ENCODE peak calls at places on chromosomes 7 and 10, in four cellular contexts. I is CD8-positive, alpha-beta memory T cell; E is breast epithelium; Z is fibroblast of lung. O is an unnamed sample.

GRCh38 chr10:103333934-103334520 is 16.9 kb downstream of the PCGF6 start:
- DNase-seq in Z (peak; percentile 9), I (no peak), E (no peak), O (no peak)

GRCh38 chr7:100745184-100745583 is 11.8 kb downstream of the ZAN start:
- DNase-seq in Z (peak; percentile 60), I (peak; percentile 54), E (no peak), O (no peak)

GRCh38 chr10:31419394-31420063 is 100.5 kb downstream of the ZEB1 start:
- DNase-seq in Z (peak; percentile 96), E (no peak), I (no peak), O (no peak)

GRCh38 chr10:22464966-22465627 is 119.8 kb downstream of the SPAG6 start:
- DNase-seq in E (no peak), Z (no peak), I (no peak), O (no peak)

GRCh38 chr10:73577788-73578187 is 13.4 kb downstream of the USP54 start:
- DNase-seq in I (no peak), E (peak; percentile 94), Z (peak; percentile 86), O (peak; percentile 55)

GRCh38 chr10:77325233-77325537 is 312.4 kb downstream of the KCNMA1 start:
- DNase-seq in Z (no peak), I (no peak), E (peak; percentile 31), O (no peak)

GRCh38 chr10:74548676-74549075 is 277.7 kb upstream of the KAT6B start:
- DNase-seq in Z (no peak), E (no peak), I (no peak), O (no peak)

GRCh38 chr10:29712108-29712507 is 77.3 kb upstream of the SVIL start:
- DNase-seq in Z (peak; percentile 20), E (no peak), I (no peak), O (no peak)

GRCh38 chr10:93541402-93542357 is 24.8 kb upstream of the FFAR4 start:
- DNase-seq in Z (peak; percentile 18), I (no peak), E (no peak), O (no peak)

GRCh38 chr10:103834436-103835095 is 20.8 kb downstream of the SH3PXD2A start:
- DNase-seq in I (no peak), Z (no peak), E (no peak), O (no peak)

GRCh38 chr10:21398549-21399345 is 126.7 kb downstream of the SKIDA1 start:
- DNase-seq in I (no peak), Z (peak; percentile 80), E (no peak), O (no peak)

GRCh38 chr10:133163889-133164815 is 4.1 kb downstream of the KNDC1 start:
- DNase-seq in I (peak; percentile 44), Z (no peak), E (no peak), O (no peak)

GRCh38 chr10:76553700-76554470 is 1083.7 kb downstream of the KCNMA1 start:
- DNase-seq in Z (no peak), I (no peak), E (no peak), O (no peak)

GRCh38 chr7:68107256-68107655 is 1110.6 kb downstream of the TYW1 start:
- DNase-seq in I (no peak), E (no peak), Z (peak; percentile 58), O (no peak)

GRCh38 chr10:127405221-127405620 is 143.9 kb upstream of the NPS start:
- DNase-seq in Z (peak; percentile 59), I (no peak), E (no peak), O (no peak)

GRCh38 chr7:26397786-26398435 is 106.2 kb downstream of the SNX10 start:
- DNase-seq in I (no peak), E (no peak), Z (no peak), O (no peak)

GRCh38 chr7:26534649-26535482 is 243.2 kb downstream of the SNX10 start:
- DNase-seq in Z (no peak), E (no peak), I (no peak), O (no peak)

DNA sequence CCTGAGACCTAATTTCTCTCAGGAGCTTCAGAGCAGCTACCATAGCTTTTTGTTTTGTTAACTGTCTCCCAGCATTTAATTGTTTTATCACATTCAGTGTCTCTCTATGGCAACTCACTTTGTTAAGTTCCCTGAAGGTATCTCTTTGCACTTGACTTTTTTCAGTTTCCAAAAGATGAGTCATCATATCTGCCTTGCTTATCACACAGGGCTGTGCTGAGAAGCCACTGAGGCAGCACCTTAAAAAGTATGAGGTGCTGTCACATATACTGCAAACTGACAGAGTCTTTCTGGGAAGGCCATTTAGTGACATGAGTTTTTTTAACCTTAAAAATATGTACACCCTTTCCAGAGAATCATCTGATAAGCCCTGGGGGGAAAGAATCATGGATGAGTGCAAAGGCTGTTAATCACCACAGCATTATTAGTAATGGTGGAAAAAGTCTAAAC is 56.8 kb downstream of the PPP1R3C start:
- DNase-seq in E (no peak), Z (no peak), I (no peak), O (no peak)
- H3K27ac ChIP-seq in E (peak overlapping the region; percentile 90), Z (no peak overlapping the region), I (no peak overlapping the region), O (no peak overlapping the region)

GRCh38 chr7:55438765-55439525 is 73.8 kb downstream of the LANCL2 start:
- DNase-seq in Z (peak; percentile 73), E (no peak), I (no peak), O (no peak)

GRCh38 chr7:55440040-55440690 is 75.0 kb downstream of the LANCL2 start:
- DNase-seq in I (no peak), E (no peak), Z (no peak), O (no peak)

GRCh38 chr7:55438085-55438764 is 73.1 kb downstream of the LANCL2 start:
- DNase-seq in I (no peak), Z (no peak), E (no peak), O (no peak)

GRCh38 chr7:55441002-55441401 is 75.9 kb downstream of the LANCL2 start:
- DNase-seq in E (no peak), Z (no peak), I (no peak), O (no peak)

DNA sequence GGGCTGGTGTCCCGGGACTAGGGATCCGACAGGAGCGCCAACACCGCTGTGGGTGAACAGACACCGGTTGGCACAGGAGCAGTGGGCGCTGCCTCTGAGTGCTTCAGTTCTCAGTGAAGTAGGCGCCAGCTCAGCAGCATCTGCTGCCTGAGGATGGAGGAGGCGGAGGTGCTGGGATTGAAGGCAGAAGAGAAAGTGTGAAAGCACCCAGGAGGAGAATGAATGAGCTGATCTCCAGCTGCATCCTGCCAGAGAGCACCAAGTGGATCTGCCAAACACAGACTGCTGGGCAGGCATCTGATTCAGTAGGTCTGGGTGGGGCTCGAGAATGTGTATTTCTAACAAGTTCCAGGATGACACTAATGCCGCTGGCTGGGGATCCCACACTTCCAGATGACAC is 74.5 kb downstream of the LANCL2 start:
- DNase-seq in I (no peak), Z (peak; percentile 49), E (no peak), O (no peak)
- H3K4me3 ChIP-seq in I (no peak overlapping the region), Z (no peak overlapping the region), E (no peak overlapping the region), O (no peak overlapping the region)

GRCh38 chr10:63434866-63435854 is 30.6 kb downstream of the JMJD1C start:
- DNase-seq in E (no peak), I (no peak), Z (peak; percentile 20), O (no peak)

GRCh38 chr10:63438506-63439498 is 27.0 kb downstream of the JMJD1C start:
- DNase-seq in E (no peak), Z (peak; percentile 56), I (no peak), O (no peak)

GRCh38 chr10:63436225-63436624 is 29.6 kb downstream of the JMJD1C start:
- DNase-seq in Z (no peak), I (no peak), E (no peak), O (no peak)

GRCh38 chr10:63437334-63437949 is 28.3 kb downstream of the JMJD1C start:
- DNase-seq in E (no peak), I (no peak), Z (peak; percentile 71), O (no peak)

DNA sequence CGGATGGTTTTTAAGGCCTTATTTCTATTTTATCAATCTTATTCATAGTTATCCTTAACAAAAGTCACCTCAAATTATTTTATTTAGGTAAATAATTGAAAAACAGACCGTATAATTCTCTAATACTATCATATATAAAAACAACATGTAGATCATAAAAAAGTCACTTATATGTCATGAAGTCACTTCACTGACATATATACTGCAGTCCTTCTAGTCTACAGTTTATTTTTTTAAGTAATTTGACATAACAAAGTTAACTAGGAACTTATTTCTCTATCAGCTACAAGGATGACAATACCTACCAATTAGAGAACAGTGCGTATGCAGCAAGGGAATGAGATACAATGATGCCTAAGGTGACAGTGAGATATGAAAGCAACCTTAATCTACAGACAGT is 26.2 kb downstream of the JMJD1C start:
- DNase-seq in Z (no peak), E (no peak), I (no peak), O (no peak)
- H3K27ac ChIP-seq in Z (no peak overlapping the region), E (no peak overlapping the region), I (no peak overlapping the region), O (no peak overlapping the region)

DNA sequence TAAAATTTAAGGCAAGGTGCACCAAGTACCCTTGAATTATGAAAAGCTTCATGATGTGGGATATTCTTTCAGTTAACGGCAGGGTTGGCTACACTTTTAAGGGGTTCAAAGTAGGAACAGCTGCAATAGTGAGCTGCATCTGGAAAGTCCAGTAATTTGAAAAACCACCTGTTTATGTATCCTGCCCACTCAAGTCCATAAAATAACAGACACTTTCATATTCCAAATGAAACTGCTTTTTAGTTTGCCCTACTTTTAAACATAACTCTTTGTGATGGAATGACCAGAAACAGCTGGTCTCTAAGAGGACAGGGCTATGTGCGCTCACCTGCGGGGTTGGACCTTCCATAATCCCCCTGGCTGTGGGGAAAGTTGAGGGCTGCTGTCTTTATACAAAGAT is 7.3 kb downstream of the CAV1 start:
- DNase-seq in Z (no peak), I (no peak), E (no peak), O (no peak)
- H3K4me3 ChIP-seq in Z (peak overlapping the region; percentile 32), I (no peak overlapping the region), E (no peak overlapping the region), O (peak overlapping the region; percentile 98)

GRCh38 chr7:138396251-138397070 is 63.6 kb upstream of the TRIM24 start:
- DNase-seq in E (no peak), I (no peak), Z (no peak), O (no peak)

GRCh38 chr7:138398857-138399256 is 61.2 kb upstream of the TRIM24 start:
- DNase-seq in E (no peak), Z (no peak), I (no peak), O (no peak)

GRCh38 chr7:138395763-138396162 is 64.3 kb upstream of the TRIM24 start:
- DNase-seq in Z (no peak), E (no peak), I (no peak), O (no peak)

GRCh38 chr7:138402749-138403148 is 57.3 kb upstream of the TRIM24 start:
- DNase-seq in E (no peak), Z (no peak), I (no peak), O (no peak)

DNA sequence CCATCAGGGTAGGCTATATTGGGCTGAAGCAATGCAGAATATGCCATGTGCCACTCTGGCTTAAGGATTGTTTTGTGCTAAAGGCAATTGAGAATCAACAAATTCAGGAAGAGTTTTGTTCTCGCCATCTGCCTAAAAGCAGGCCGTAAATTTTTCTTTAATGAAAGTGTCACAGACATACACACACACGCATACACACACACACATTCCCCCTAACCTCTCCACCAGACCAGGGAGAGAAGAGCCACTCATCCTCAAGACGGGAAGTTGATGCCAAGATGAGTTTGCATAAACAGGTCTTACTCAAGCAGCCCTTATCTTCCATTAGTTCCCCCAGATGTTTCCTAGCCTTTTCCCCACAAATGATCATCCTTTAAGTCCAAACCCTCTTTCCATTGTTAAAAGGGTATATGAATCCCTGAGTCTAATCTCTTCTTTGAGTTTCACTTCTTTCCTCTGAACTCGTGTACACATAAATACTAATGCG is 59.6 kb upstream of the TRIM24 start:
- DNase-seq in I (no peak), Z (no peak), E (no peak), O (no peak)
- H3K27ac ChIP-seq in I (no peak overlapping the region), Z (no peak overlapping the region), E (no peak overlapping the region), O (no peak overlapping the region)

GRCh38 chr7:151017953-151018420 is 6.3 kb downstream of the ATG9B start:
- DNase-seq in Z (peak; percentile 32), E (peak; percentile 30), I (peak; percentile 86), O (peak; percentile 79)
- H3K4me3 ChIP-seq in Z (no peak overlapping the region), E (peak overlapping the region; percentile 64), I (peak overlapping the region; percentile 67), O (peak overlapping the region; percentile 52)

O was measured in ascending aorta.